ENCODE peak calls at places on chromosome 15, in four cellular contexts. V is IMR-90, K is H9, E is mesendoderm. M is an unnamed sample.

GRCh38 chr15:73747847-73748605 is 5.1 kb downstream of the INSYN1 start:
- DNase-seq in V (no peak), K (no peak), E (no peak), M (no peak)

GRCh38 chr15:93762051-93762450 is 469.3 kb upstream of the MCTP2 start:
- DNase-seq in V (no peak), K (no peak), E (no peak), M (no peak)

GRCh38 chr15:61910839-61911369 is 149.3 kb downstream of the VPS13C start:
- DNase-seq in V (peak; percentile 56), K (no peak), E (no peak), M (no peak)

GRCh38 chr15:34721802-34722795 is 32.7 kb downstream of the GJD2 start:
- DNase-seq in V (peak; percentile 40), K (peak; percentile 73), E (peak; percentile 67), M (peak; percentile 59)

GRCh38 chr15:43541785-43542184 is 24.4 kb downstream of the MAP1A start:
- DNase-seq in V (peak; percentile 30), K (no peak), E (no peak), M (no peak)

GRCh38 chr15:66646308-66646707 is 55.7 kb upstream of the SMAD6 start:
- DNase-seq in V (no peak), K (no peak), E (no peak), M (no peak)

GRCh38 chr15:19973718-19974117 is 567.9 kb downstream of the GOLGA6L6 start:
- DNase-seq in V (no peak), K (no peak), E (no peak), M (peak; percentile 38)

GRCh38 chr15:59741274-59741906 is 52.3 kb upstream of the BNIP2 start:
- DNase-seq in V (no peak), K (peak; percentile 50), E (peak; percentile 71), M (no peak)

GRCh38 chr15:34359416-34359815 is 7.6 kb downstream of the LPCAT4 start:
- DNase-seq in V (no peak), K (no peak), E (no peak), M (no peak)

GRCh38 chr15:72857331-72858065 is 73.9 kb upstream of the ADPGK start:
- DNase-seq in V (no peak), K (no peak), E (peak; percentile 51), M (peak; percentile 19)

GRCh38 chr15:79811406-79812405 is 85.1 kb downstream of the MTHFS start:
- DNase-seq in V (peak; percentile 25), K (no peak), E (no peak), M (no peak)

GRCh38 chr15:69217381-69217780 is 56.9 kb downstream of the GLCE start:
- DNase-seq in V (no peak), K (no peak), E (no peak), M (no peak)

GRCh38 chr15:26294062-26294689 is 431.0 kb upstream of the ATP10A start:
- DNase-seq in V (no peak), K (peak; percentile 84), E (peak; percentile 85), M (peak; percentile 71)

GRCh38 chr15:75062706-75063105 is 39.3 kb downstream of the PPCDC start:
- DNase-seq in V (no peak), K (no peak), E (no peak), M (no peak)

GRCh38 chr15:64060716-64061115 is 14.4 kb upstream of the DAPK2 start:
- DNase-seq in V (no peak), K (no peak), E (no peak), M (no peak)

GRCh38 chr15:101048191-101049011 is 129.2 kb downstream of the LRRK1 start:
- DNase-seq in V (no peak), K (peak; percentile 47), E (no peak), M (peak; percentile 42)

GRCh38 chr15:37100109-37100873 is at the start of gene MEIS2:
- DNase-seq in V (peak; percentile 96), K (peak; percentile 90), E (peak; percentile 91), M (no peak)

GRCh38 chr15:86644319-86644718 is 564.6 kb downstream of the AGBL1 start:
- DNase-seq in V (no peak), K (no peak), E (no peak), M (no peak)

GRCh38 chr15:86645861-86646393 is 566.3 kb downstream of the AGBL1 start:
- DNase-seq in V (no peak), K (no peak), E (no peak), M (no peak)

GRCh38 chr15:86649277-86649676 is 569.6 kb downstream of the AGBL1 start:
- DNase-seq in V (no peak), K (no peak), E (no peak), M (no peak)

GRCh38 chr15:86650084-86650483 is 570.4 kb downstream of the AGBL1 start:
- DNase-seq in V (no peak), K (no peak), E (no peak), M (no peak)

DNA sequence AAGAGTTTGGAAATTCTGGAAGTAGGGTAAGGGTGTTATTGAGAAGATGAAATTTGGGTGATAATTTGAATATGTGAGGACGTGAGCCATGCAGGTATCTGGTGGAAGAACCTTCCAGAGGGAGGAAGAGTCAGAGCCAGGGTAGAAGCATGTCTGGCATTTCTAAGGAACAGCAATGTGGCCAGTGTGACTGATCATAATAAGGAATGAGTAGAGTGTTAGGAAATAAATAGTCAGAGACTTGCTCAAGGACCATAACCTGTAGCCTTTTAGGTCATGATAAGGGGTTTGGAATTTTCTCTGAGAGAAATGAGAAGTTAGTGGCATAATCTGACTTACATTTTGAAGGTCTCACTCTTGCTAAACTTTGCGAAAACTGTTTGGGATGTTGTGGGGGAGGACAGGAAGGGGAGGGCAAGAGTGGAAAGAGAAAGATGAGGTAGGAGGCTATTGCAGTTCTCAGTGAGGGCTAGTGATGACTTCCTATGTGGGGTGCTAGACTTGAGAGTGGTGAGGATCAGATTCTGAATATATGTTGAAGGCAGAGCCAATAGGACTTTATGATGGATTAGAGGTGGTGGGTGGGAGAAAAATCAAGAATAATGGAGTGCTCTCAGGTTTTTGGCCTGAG is 568.3 kb downstream of the AGBL1 start:
- DNase-seq in V (no peak), K (no peak), E (no peak), M (no peak)
- H4K5ac ChIP-seq in V (no peak overlapping the region), K (no peak overlapping the region), E (no peak overlapping the region), M (no peak overlapping the region)

DNA sequence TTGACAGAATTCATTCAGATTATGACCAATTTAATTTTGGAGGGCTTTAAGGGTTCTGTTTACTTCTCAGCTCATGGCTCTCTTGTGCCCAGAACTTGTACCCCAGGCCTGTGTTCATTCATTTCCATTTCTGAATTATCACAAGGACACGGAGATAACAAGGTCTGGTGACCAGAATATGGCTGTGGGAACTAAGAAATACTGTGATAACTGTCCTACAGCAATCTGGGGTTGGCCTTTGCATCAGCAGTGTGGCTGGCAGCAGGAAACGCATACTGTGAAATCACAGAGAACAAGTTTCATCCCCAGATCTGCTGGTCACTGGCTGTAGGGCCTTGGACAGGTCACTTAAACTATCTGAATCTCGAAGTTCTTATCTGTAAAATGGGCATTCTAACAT is 41.8 kb upstream of the TPM1 start:
- DNase-seq in V (no peak), K (no peak), E (no peak), M (no peak)
- H4K5ac ChIP-seq in V (no peak overlapping the region), K (no peak overlapping the region), E (no peak overlapping the region), M (no peak overlapping the region)

GRCh38 chr15:51497806-51498205 is 124.8 kb downstream of the DMXL2 start:
- DNase-seq in V (no peak), K (no peak), E (peak; percentile 46), M (no peak)

GRCh38 chr15:51494411-51495314 is 127.9 kb downstream of the DMXL2 start:
- DNase-seq in V (peak; percentile 86), K (no peak), E (no peak), M (no peak)

GRCh38 chr15:51493892-51494291 is 128.7 kb downstream of the DMXL2 start:
- DNase-seq in V (peak; percentile 73), K (no peak), E (no peak), M (no peak)

GRCh38 chr15:51492528-51492927 is 130.0 kb downstream of the DMXL2 start:
- DNase-seq in V (no peak), K (no peak), E (no peak), M (no peak)

GRCh38 chr15:51491941-51492340 is 130.6 kb downstream of the DMXL2 start:
- DNase-seq in V (no peak), K (no peak), E (no peak), M (no peak)
- H4K5ac ChIP-seq in V (peak overlapping the region; percentile 59), K (no peak overlapping the region), E (no peak overlapping the region), M (no peak overlapping the region)

GRCh38 chr15:88956906-88957305 is 43.7 kb upstream of the MFGE8 start:
- DNase-seq in V (no peak), K (no peak), E (no peak), M (no peak)

GRCh38 chr15:88950600-88951160 is 37.5 kb upstream of the MFGE8 start:
- DNase-seq in V (no peak), K (no peak), E (no peak), M (no peak)

GRCh38 chr15:88949734-88950400 is 36.7 kb upstream of the MFGE8 start:
- DNase-seq in V (no peak), K (no peak), E (no peak), M (no peak)

GRCh38 chr15:88956263-88956662 is 43.1 kb upstream of the MFGE8 start:
- DNase-seq in V (no peak), K (no peak), E (no peak), M (no peak)

GRCh38 chr15:88954431-88955277 is 41.5 kb upstream of the MFGE8 start:
- DNase-seq in V (no peak), K (no peak), E (no peak), M (no peak)
- H4K5ac ChIP-seq in V (peak overlapping the region; percentile 12), K (no peak overlapping the region), E (no peak overlapping the region), M (no peak overlapping the region)

GRCh38 chr15:98891301-98891700 is 116.3 kb downstream of the PGPEP1L start:
- DNase-seq in V (no peak), K (no peak), E (no peak), M (no peak)

GRCh38 chr15:98889930-98890695 is 117.5 kb downstream of the PGPEP1L start:
- DNase-seq in V (peak; percentile 95), K (no peak), E (peak; percentile 70), M (no peak)

GRCh38 chr15:98896002-98896721 is 111.4 kb downstream of the PGPEP1L start:
- DNase-seq in V (peak; percentile 91), K (no peak), E (no peak), M (no peak)

GRCh38 chr15:98894312-98894711 is 113.3 kb downstream of the PGPEP1L start:
- DNase-seq in V (no peak), K (no peak), E (no peak), M (no peak)

DNA sequence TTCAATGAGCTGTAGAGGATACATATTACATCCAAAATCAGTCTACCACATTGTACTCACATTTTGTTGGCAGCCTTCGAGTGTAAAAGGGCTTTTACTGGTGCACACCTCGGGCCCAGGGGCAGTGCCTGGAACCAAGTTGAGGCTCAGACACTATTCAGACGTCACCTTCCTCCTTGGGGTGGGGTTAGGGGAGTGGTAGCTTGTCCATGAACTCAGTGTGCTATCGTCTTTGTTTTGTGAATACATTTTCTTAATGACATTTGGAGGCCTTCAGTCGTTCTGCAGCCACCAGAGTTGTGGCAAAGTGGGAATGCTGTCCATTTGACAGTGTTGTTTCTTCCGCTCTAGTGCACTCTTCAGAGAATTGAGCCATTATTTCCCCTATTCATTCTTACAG is 114.2 kb downstream of the PGPEP1L start:
- DNase-seq in V (no peak), K (no peak), E (no peak), M (no peak)
- H4K5ac ChIP-seq in V (peak overlapping the region; percentile 50), K (no peak overlapping the region), E (no peak overlapping the region), M (no peak overlapping the region)